ENCODE peak calls at places on chromosome 12, in eight cellular contexts. C is A549, K is kidney, E is HepG2, F is RWPE2, N is cardiac muscle cell, W is aorta, T is breast epithelium. V is an unnamed sample. For H3K4me1, the result is how much of the 10 kb centered on the place peaks cover.

GRCh38 chr12:98595152-98595988 is 1.9 kb downstream of the SLC25A3 start:
- DNase-seq in C (no peak), K (no peak), E (peak), F (no peak), N (peak), W (no peak), T (no peak), V (peak)

GRCh38 chr12:99130808-99131538 is 485.9 kb downstream of the APAF1 start:
- DNase-seq in C (no peak), K (no peak), E (no peak), F (no peak), N (peak), W (no peak), T (no peak), V (no peak)

GRCh38 chr12:130513572-130513971 is 175.9 kb downstream of the PIWIL1 start:
- DNase-seq in C (no peak), K (no peak), E (no peak), F (no peak), N (no peak), W (no peak), T (no peak), V (no peak)

GRCh38 chr12:75660107-75660530 is 148.7 kb upstream of the KRR1 start:
- DNase-seq in C (peak), K (no peak), E (no peak), F (no peak), N (no peak), W (no peak), T (no peak), V (no peak)

GRCh38 chr12:53483225-53483978 is 15.9 kb downstream of the MAP3K12 start:
- DNase-seq in C (no peak), K (peak), E (no peak), F (no peak), N (no peak), W (no peak), T (no peak), V (no peak)

GRCh38 chr12:75721231-75721641 is 209.8 kb upstream of the KRR1 start:
- DNase-seq in C (no peak), K (no peak), E (no peak), F (no peak), N (peak), W (no peak), T (no peak), V (no peak)

GRCh38 chr12:104276192-104277131 is 27.1 kb upstream of the EID3 start:
- DNase-seq in C (peak), K (no peak), E (no peak), F (no peak), N (no peak), W (no peak), T (no peak), V (no peak)

GRCh38 chr12:105393586-105393985 is 63.1 kb downstream of the C12orf75 start:
- DNase-seq in C (no peak), K (no peak), E (no peak), F (no peak), N (peak), W (no peak), T (no peak), V (no peak)

GRCh38 chr12:27906658-27907473 is 65.7 kb downstream of the PTHLH start:
- DNase-seq in C (no peak), K (no peak), E (no peak), F (no peak), N (no peak), W (no peak), T (no peak), V (no peak)

GRCh38 chr12:123532021-123532420 is 1.5 kb downstream of the RILPL1 start:
- DNase-seq in C (no peak), K (no peak), E (no peak), F (no peak), N (peak), W (no peak), T (no peak), V (no peak)

GRCh38 chr12:79055926-79056674 is 191.5 kb downstream of the SYT1 start:
- DNase-seq in C (peak), K (no peak), E (no peak), F (no peak), N (peak), W (no peak), T (no peak), V (no peak)

GRCh38 chr12:47112679-47113078 is 32.9 kb upstream of the AMIGO2 start:
- DNase-seq in C (no peak), K (no peak), E (no peak), F (no peak), N (no peak), W (no peak), T (no peak), V (no peak)

GRCh38 chr12:55188974-55189556 is 31.8 kb upstream of the OR10A7 start:
- DNase-seq in C (peak), K (no peak), E (peak), F (no peak), N (peak), W (no peak), T (no peak), V (no peak)

DNA sequence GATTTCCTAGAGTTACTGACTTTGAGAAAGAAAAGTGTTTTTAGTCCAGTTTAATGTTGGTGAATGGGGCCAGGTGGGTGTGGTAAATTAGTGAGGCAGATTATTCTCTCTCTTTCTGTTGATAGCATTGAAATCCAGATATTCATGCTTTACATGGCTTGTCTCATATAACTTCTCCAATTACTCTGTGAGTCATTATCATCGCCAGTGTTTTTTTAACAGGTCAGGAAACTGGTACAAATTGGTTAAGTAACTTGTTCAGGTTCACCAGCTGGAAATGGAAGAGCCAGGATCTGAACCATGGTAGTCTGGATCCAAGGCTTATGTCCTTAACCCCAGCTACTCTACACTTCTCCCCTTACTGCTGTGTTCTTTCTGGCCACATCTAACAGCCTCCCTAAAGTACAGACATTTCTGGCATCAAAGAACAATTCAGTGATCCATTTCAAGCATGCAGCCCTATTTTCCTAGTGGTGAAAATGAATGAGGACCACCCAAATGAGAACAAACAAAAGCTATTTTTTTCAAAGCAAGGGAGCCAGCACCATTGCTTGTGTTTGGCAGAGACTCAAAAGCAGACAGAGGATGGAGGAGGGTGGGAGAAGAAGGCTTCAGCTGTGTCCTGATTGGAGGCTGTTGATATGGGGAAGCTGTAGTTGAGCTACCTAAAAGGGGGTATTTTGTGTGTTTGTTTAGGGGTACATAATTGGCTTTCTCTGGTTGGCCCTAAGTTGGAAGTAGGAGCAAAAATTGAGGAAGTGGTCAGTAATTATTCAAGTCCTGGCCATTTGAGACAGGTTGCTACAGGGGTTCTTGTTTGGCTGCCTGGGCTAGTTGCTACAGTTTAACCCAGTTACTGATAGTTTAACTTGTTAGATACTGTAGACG is 1.7 kb downstream of the IRAK3 start:
- DNase-seq in C (no peak), K (no peak), E (no peak), F (no peak), N (peak), W (no peak), T (no peak), V (no peak)
- H3K4me3 ChIP-seq in C (no peak), K (no peak), E (no peak), F (no peak), N (no peak), W (no peak), T (peak), V (no peak)

GRCh38 chr12:58601529-58601928 is 318.8 kb downstream of the LRIG3 start:
- DNase-seq in C (no peak), K (no peak), E (no peak), F (no peak), N (no peak), W (no peak), T (no peak), V (no peak)
- H3K27ac ChIP-seq in C (no peak), K (no peak), E (no peak), F (no peak), N (no peak), W (no peak), T (no peak), V (no peak)

DNA sequence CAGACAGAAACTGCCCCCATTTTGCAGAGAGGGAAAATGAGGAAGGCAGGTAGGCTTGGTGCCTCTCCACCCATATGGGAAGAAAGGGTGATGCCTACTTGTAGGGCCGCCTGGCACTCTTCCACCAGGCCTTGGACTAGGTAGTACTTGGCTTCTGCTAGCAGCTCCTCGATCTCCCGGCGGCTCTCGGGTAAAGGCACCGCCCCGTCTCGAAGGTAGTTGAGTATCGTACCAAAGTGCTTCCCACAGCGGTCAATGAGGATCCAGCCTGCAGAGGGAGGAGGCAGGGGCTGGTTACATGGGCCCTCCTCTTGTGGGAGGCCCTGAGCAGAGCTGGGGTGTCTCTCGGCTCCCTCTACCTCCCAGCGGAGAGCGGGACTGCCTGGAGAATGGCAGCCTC is 16.6 kb downstream of the KCTD10 start:
- DNase-seq in C (no peak), K (peak), E (no peak), F (no peak), N (no peak), W (peak), T (no peak), V (no peak)
- H3K4me1 ChIP-seq in C (under half), K (under half), E (under half), F (under half), N (half or more), W (under half), T (under half), V (under half)

GRCh38 chr12:12072064-12072760 is 1.5 kb downstream of the BCL2L14 start:
- DNase-seq in C (no peak), K (peak), E (peak), F (no peak), N (no peak), W (no peak), T (no peak), V (peak)

GRCh38 chr12:12070149-12070548 is 590 bp upstream of the BCL2L14 start:
- DNase-seq in C (no peak), K (no peak), E (no peak), F (no peak), N (no peak), W (no peak), T (no peak), V (no peak)

DNA sequence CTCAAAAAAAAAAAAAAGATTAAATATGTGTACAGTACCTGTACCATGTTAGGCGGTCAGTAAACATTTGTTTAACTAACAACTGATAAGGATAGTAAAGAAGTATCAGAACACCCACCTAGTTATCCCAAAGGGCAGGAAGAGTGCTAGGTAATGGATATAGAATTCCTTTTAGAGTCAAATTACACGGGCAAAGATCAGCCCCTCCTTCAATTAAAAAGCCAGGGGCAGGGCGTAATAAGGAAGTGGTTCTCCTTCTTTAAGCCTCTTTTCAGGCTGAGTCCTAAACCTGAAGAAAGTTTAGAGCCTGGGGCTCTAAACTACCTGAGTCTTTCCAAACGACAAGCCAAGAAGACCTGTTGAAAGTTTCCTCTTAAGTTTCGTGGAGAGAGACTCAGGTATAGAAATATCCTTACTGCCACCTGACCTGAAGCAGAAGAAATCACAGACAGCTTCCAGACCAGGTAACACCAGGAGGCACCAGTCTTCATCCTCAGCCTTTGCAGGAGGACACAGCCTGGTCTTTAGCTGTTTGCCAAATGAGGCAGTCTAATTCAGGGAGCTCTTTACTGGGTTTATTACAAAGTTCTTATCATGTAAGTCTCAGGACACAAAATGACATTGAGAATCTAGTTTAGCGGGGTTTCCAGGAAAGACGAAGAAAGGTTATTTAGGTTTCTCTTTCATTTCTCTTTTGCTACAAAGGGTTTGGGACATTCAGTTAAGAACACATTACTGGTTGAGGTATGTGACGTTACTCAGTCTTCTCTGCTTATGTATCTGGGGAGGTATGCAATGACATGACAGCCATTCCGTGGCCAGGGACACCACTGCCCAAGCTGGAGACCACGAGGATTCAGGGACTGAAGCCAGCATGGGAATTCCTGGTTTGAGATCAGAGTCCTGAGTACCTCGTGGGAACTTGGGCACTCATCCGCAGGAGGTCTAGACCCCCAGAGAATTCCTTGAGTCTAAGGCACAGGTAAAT is at the start of gene BCL2L14:
- DNase-seq in C (no peak), K (no peak), E (peak), F (no peak), N (no peak), W (no peak), T (no peak), V (no peak)
- H3K4me3 ChIP-seq in C (no peak), K (peak), E (peak), F (no peak), N (no peak), W (no peak), T (peak), V (peak)